ENCODE peak calls at places on chromosomes 6 and 20, in nine cellular contexts. K is stimulated activated CD8-positive, alpha-beta memory T cell treated with anti-CD3 and anti-CD28 coated beads, Interleukin-12 subunit alpha, Interleukin-12 subunit beta, amount 100 ng/mL, for 1 hour; Q is HEK293T; Y is NCI-H2081; O is CD8-positive, alpha-beta memory T cell; J is NCI-H1105 treated with DMSO at 0.1 percent for 48 hours; C is fibroblast of the aortic adventitia; R is GM23248; A is CD4-positive, CD25-positive, alpha-beta regulatory T cell. B is an unnamed sample.

GRCh38 chr6:22614541-22614940 is 45.2 kb downstream of the HDGFL1 start:
- DNase-seq in R (no peak), J (no peak), Q (no peak), K (no peak), Y (no peak), O (no peak), C (no peak), A (no peak), B (no peak)

GRCh38 chr6:109458774-109459531 is 3.4 kb upstream of the MICAL1 start:
- DNase-seq in A (no peak), K (peak), O (peak), J (no peak), Y (no peak), Q (no peak), C (no peak), R (no peak), B (peak)

GRCh38 chr6:41462980-41463930 is 82.9 kb upstream of the FOXP4 start:
- DNase-seq in C (peak), J (no peak), O (no peak), A (no peak), Q (no peak), R (peak), K (no peak), Y (no peak), B (no peak)

GRCh38 chr20:48686238-48687096 is 141.3 kb downstream of the PREX1 start:
- DNase-seq in C (peak), R (peak), K (no peak), Y (no peak), J (no peak), Q (no peak), A (no peak), O (no peak), B (no peak)

GRCh38 chr20:22801528-22801927 is 217.2 kb upstream of the FOXA2 start:
- DNase-seq in R (no peak), O (no peak), K (no peak), C (peak), Q (no peak), A (no peak), Y (no peak), J (no peak), B (no peak)

GRCh38 chr6:26464014-26464413 is 6.3 kb downstream of the BTN2A1 start:
- DNase-seq in R (no peak), C (no peak), O (no peak), Y (no peak), Q (no peak), K (no peak), J (no peak), A (no peak), B (no peak)

GRCh38 chr20:47917549-47918070 is 132.3 kb upstream of the SULF2 start:
- DNase-seq in A (no peak), J (no peak), Q (no peak), O (no peak), R (no peak), K (no peak), C (no peak), Y (no peak), B (no peak)

GRCh38 chr20:8152183-8152582 is 20.1 kb downstream of the PLCB1 start:
- DNase-seq in Q (no peak), K (no peak), R (peak), Y (no peak), J (peak), O (no peak), A (no peak), C (peak), B (no peak)

GRCh38 chr20:5991623-5992441 is 41.4 kb downstream of the MCM8 start:
- DNase-seq in A (no peak), J (no peak), R (peak), C (no peak), Q (no peak), Y (no peak), K (no peak), O (no peak), B (no peak)

GRCh38 chr20:47392015-47392720 is 35.7 kb upstream of the ZMYND8 start:
- DNase-seq in A (no peak), K (no peak), Y (no peak), C (peak), J (no peak), O (no peak), R (peak), Q (peak), B (no peak)

GRCh38 chr6:127514396-127515227 is 4.5 kb downstream of the MTCL3 start:
- DNase-seq in Q (no peak), Y (no peak), K (no peak), A (peak), J (peak), O (peak), R (peak), C (peak), B (peak)

GRCh38 chr20:13333793-13334192 is 112.7 kb downstream of the ISM1 start:
- DNase-seq in Y (peak), A (no peak), Q (no peak), K (no peak), J (peak), C (no peak), O (no peak), R (no peak), B (no peak)

GRCh38 chr6:28867078-28867414 is 56.7 kb downstream of the TRIM27 start:
- DNase-seq in Q (no peak), J (no peak), R (peak), Y (no peak), K (no peak), C (peak), O (no peak), A (no peak), B (no peak)

GRCh38 chr20:34986311-34987287 is 30.9 kb downstream of the MYH7B start:
- DNase-seq in R (no peak), K (no peak), J (no peak), A (no peak), Q (no peak), O (no peak), Y (no peak), C (no peak), B (no peak)

GRCh38 chr20:11195899-11196558 is 522.2 kb upstream of the JAG1 start:
- DNase-seq in O (no peak), J (no peak), Q (no peak), A (no peak), R (peak), Y (no peak), K (no peak), C (peak), B (no peak)

GRCh38 chr20:9493818-9494217 is 20.6 kb upstream of the LAMP5 start:
- DNase-seq in Y (no peak), J (no peak), Q (no peak), K (no peak), C (no peak), R (no peak), O (no peak), A (no peak), B (no peak)

GRCh38 chr20:64151634-64152530 is 12.4 kb upstream of the MYT1 start:
- DNase-seq in J (no peak), R (no peak), K (no peak), A (no peak), O (no peak), Q (no peak), C (no peak), Y (no peak), B (no peak)

GRCh38 chr6:108117427-108118358 is 43.2 kb upstream of the OSTM1 start:
- DNase-seq in C (peak), Q (no peak), R (peak), J (no peak), Y (no peak), A (no peak), K (no peak), O (no peak), B (peak)

GRCh38 chr20:59577809-59578601 is 26.3 kb upstream of the PHACTR3 start:
- DNase-seq in J (no peak), C (no peak), Y (no peak), Q (no peak), R (no peak), A (no peak), K (no peak), O (no peak), B (no peak)

GRCh38 chr6:53335224-53335994 is 13.3 kb downstream of the ELOVL5 start:
- DNase-seq in R (no peak), Y (no peak), A (peak), C (no peak), J (no peak), O (peak), Q (no peak), K (no peak), B (peak)

GRCh38 chr6:133130863-133131262 is 110.3 kb upstream of the EYA4 start:
- DNase-seq in Y (no peak), J (no peak), A (no peak), R (peak), Q (peak), C (peak), O (no peak), K (no peak), B (no peak)

GRCh38 chr6:74369556-74369993 is 673.6 kb downstream of the CD109 start:
- DNase-seq in A (no peak), Q (no peak), C (peak), K (no peak), J (no peak), R (peak), O (no peak), Y (no peak), B (no peak)

GRCh38 chr6:21317634-21318033 is 275.9 kb upstream of the SOX4 start:
- DNase-seq in Y (no peak), O (no peak), Q (no peak), A (no peak), K (no peak), J (no peak), C (no peak), R (no peak), B (no peak)

GRCh38 chr6:121971886-121972285 is 427.6 kb upstream of the HSF2 start:
- DNase-seq in A (no peak), R (peak), C (peak), O (no peak), Q (no peak), J (no peak), K (no peak), Y (no peak), B (no peak)